ENCODE peak calls at places on chromosomes 12 and 14, in six cellular contexts. K, P, B, O, A and D are unnamed samples. For H3K4me1, the result is how much of the 10 kb centered on the place peaks cover.

GRCh38 chr12:46998811-46999368 is 80.5 kb upstream of the PCED1B start:
- DNase-seq in O (peak), B (no peak), K (no peak), A (peak), P (no peak), D (no peak)

GRCh38 chr14:75046899-75047298 is 4.4 kb downstream of the MLH3 start:
- DNase-seq in O (no peak), P (no peak), A (no peak), K (no peak), B (no peak), D (no peak)

GRCh38 chr14:50825307-50825706 is 5.7 kb downstream of the NIN start:
- DNase-seq in K (no peak), B (no peak), A (no peak), P (no peak), O (no peak), D (no peak)

GRCh38 chr12:31324116-31324844 is 1.7 kb downstream of the SINHCAF start:
- DNase-seq in O (peak), P (peak), B (peak), A (peak), K (peak), D (peak)

GRCh38 chr12:49264466-49264872 is 413 bp upstream of the TUBA1C start:
- DNase-seq in O (peak), P (no peak), B (no peak), K (no peak), A (peak), D (no peak)

GRCh38 chr12:123034022-123034541 is 53.6 kb downstream of the ARL6IP4 start:
- DNase-seq in B (no peak), O (no peak), K (no peak), A (no peak), P (no peak), D (no peak)

GRCh38 chr12:4156317-4156716 is 117.2 kb upstream of the CCND2 start:
- DNase-seq in A (no peak), P (peak), O (no peak), K (no peak), B (no peak), D (no peak)

GRCh38 chr14:25411933-25412757 is 362.2 kb upstream of the STXBP6 start:
- DNase-seq in B (no peak), O (no peak), P (peak), A (peak), K (no peak), D (no peak)

GRCh38 chr12:57892232-57892987 is 45.9 kb upstream of the CTDSP2 start:
- DNase-seq in O (no peak), K (peak), B (no peak), P (no peak), A (no peak), D (no peak)
- H3K4me1 ChIP-seq in O (half or more), K (half or more), B (half or more), P (under half), A (half or more), D (half or more)

GRCh38 chr12:106130474-106131113 is 8.2 kb downstream of the NUAK1 start:
- DNase-seq in K (no peak), A (no peak), B (no peak), P (no peak), O (no peak), D (no peak)
- H3K4me1 ChIP-seq in K (under half), A (under half), B (half or more), P (half or more), O (under half), D (half or more)

DNA sequence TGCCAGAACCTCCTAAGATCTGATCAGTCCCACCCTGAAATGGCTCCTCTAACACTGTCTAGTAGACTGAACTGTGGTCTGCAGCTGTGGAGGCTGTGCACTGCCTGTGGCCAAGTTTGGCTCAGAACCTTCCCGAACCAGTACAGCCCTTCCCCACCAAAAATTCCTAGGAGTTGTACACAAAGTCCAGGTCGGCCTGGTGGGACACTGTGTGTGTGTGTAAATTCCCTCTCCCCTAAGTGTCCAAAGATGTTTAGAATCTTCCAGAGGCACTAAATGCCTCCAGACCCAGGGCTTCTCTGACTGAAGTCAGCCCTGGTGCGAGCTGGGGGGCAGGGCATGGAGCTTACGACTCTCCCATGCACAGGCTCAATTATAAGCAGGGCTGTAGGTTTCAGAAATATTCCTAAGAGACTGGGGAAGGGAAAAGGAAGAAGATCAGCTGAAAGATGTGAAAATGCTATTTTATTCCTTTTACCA is 107.0 kb upstream of the ATF7IP start:
- DNase-seq in K (no peak), A (no peak), P (peak), O (no peak), B (no peak), D (peak)
- H3K4me1 ChIP-seq in K (under half), A (under half), P (under half), O (under half), B (under half), D (under half)

GRCh38 chr12:6626654-6627283 is 9.0 kb downstream of the LPAR5 start:
- DNase-seq in A (no peak), K (no peak), B (no peak), P (no peak), O (no peak), D (no peak)

GRCh38 chr12:6632026-6632978 is 3.5 kb downstream of the LPAR5 start:
- DNase-seq in K (peak), O (no peak), P (no peak), B (no peak), A (no peak), D (peak)

GRCh38 chr12:6631549-6631961 is 4.2 kb downstream of the LPAR5 start:
- DNase-seq in P (no peak), K (peak), O (no peak), A (no peak), B (no peak), D (no peak)

GRCh38 chr12:6627598-6627997 is 8.2 kb downstream of the LPAR5 start:
- DNase-seq in A (no peak), O (no peak), K (no peak), P (no peak), B (no peak), D (no peak)

GRCh38 chr12:6630696-6631095 is 5.1 kb downstream of the LPAR5 start:
- DNase-seq in A (no peak), O (no peak), K (no peak), P (no peak), B (no peak), D (no peak)
- H3K4me1 ChIP-seq in A (under half), O (under half), K (under half), P (under half), B (under half), D (under half)

GRCh38 chr12:124361996-124362395 is 67.1 kb downstream of the RFLNA start:
- DNase-seq in A (no peak), O (no peak), K (no peak), B (no peak), P (no peak), D (no peak)
- H3K4me1 ChIP-seq in A (under half), O (under half), K (under half), B (half or more), P (under half), D (half or more)

DNA sequence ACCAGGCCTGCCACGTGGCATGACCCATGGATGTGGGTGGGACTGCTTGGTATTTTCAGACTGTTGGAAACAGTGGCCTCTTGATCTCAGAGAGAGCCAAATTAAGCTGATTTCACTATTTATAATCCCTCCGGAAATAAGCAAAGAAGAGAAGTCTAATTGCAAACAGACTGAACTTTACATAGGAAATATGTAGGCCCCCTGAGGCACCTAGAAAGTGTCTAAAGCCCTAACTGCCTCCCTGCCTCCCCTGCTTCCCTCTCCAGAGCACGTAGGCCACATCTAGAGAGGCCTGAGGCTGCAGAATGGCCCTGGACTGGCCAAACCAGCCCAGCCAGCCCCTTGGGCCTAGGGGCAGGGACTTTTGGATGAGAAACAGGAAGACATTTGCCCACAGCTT is 123.8 kb downstream of the ZFP36L1 start:
- DNase-seq in O (no peak), A (no peak), K (no peak), B (no peak), P (no peak), D (no peak)
- H3K4me1 ChIP-seq in O (half or more), A (half or more), K (under half), B (half or more), P (under half), D (under half)